ENCODE peak calls at places on chromosomes 4 and X, in six cellular contexts. R is NB4, K is neuronal stem cell, E is stomach, W is mesenchymal stem cell, T is OCI-LY7. J is an unnamed sample.

GRCh38 chr4:123088521-123088920 is 166.1 kb upstream of the NUDT6 start:
- DNase-seq in R (peak; percentile 41), K (no peak), E (no peak), W (no peak), T (no peak), J (no peak)

GRCh38 chrX:18873189-18873791 is 110.6 kb downstream of the PHKA2 start:
- DNase-seq in R (no peak), K (no peak), E (no peak), W (peak; percentile 75), T (no peak), J (no peak)

GRCh38 chr4:112075129-112075753 is 70.0 kb upstream of the FAM241A start:
- DNase-seq in R (peak; percentile 55), K (peak; percentile 32), E (no peak), W (peak; percentile 71), T (peak; percentile 68), J (peak; percentile 51)

GRCh38 chrX:13059676-13060499 is 15.5 kb upstream of the FAM9C start:
- DNase-seq in R (peak; percentile 66), K (no peak), E (no peak), W (peak; percentile 78), T (no peak), J (no peak)

GRCh38 chr4:108555701-108556100 is 64.7 kb upstream of the RPL34 start:
- DNase-seq in R (no peak), K (no peak), E (no peak), W (no peak), T (no peak), J (no peak)

GRCh38 chr4:145920205-145920604 is 18.4 kb downstream of the ZNF827 start:
- DNase-seq in R (no peak), K (no peak), E (no peak), W (peak; percentile 57), T (no peak), J (no peak)

GRCh38 chrX:103831803-103832544 is at the start of gene RAB9B:
- DNase-seq in R (peak; percentile 7), K (peak; percentile 33), E (peak; percentile 31), W (peak; percentile 32), T (no peak), J (peak; percentile 82)

GRCh38 chr4:7677799-7678301 is 243.1 kb upstream of the PSAPL1 start:
- DNase-seq in R (no peak), K (no peak), E (no peak), W (no peak), T (no peak), J (peak; percentile 61)

GRCh38 chrX:47235691-47236103 is 2.9 kb downstream of the USP11 start:
- DNase-seq in R (no peak), K (no peak), E (no peak), W (peak; percentile 86), T (no peak), J (no peak)

GRCh38 chr4:118920247-118920646 is 31.6 kb downstream of the SYNPO2 start:
- DNase-seq in R (peak; percentile 33), K (no peak), E (no peak), W (no peak), T (no peak), J (no peak)

GRCh38 chr4:38371391-38371851 is 292.6 kb upstream of the KLF3 start:
- DNase-seq in R (no peak), K (no peak), E (no peak), W (peak; percentile 86), T (no peak), J (no peak)

GRCh38 chr4:104901438-104901837 is 245.2 kb upstream of the TET2 start:
- DNase-seq in R (peak; percentile 30), K (no peak), E (no peak), W (no peak), T (no peak), J (peak; percentile 19)
- H3K4me3 ChIP-seq in R (no peak overlapping the region), K (no peak overlapping the region), E (no peak overlapping the region), W (no peak overlapping the region), T (no peak overlapping the region), J (no peak overlapping the region)

GRCh38 chr4:964346-965025 is 8.9 kb downstream of the DGKQ start:
- DNase-seq in R (no peak), K (no peak), E (no peak), W (no peak), T (no peak), J (no peak)

GRCh38 chr4:965766-966134 is 7.6 kb downstream of the DGKQ start:
- DNase-seq in R (no peak), K (no peak), E (no peak), W (no peak), T (no peak), J (no peak)

GRCh38 chr4:963276-964225 is 9.8 kb downstream of the DGKQ start:
- DNase-seq in R (no peak), K (no peak), E (no peak), W (no peak), T (no peak), J (no peak)

GRCh38 chr4:966266-967112 is 6.9 kb downstream of the DGKQ start:
- DNase-seq in R (no peak), K (no peak), E (no peak), W (no peak), T (no peak), J (no peak)

GRCh38 chr4:965048-965765 is 8.2 kb downstream of the DGKQ start:
- DNase-seq in R (no peak), K (no peak), E (no peak), W (no peak), T (no peak), J (no peak)
- H3K4me3 ChIP-seq in R (no peak overlapping the region), K (no peak overlapping the region), E (no peak overlapping the region), W (no peak overlapping the region), T (no peak overlapping the region), J (no peak overlapping the region)

GRCh38 chrX:24282381-24283121 is 31.3 kb downstream of the SUPT20HL2 start:
- DNase-seq in R (no peak), K (no peak), E (no peak), W (peak; percentile 27), T (peak; percentile 11), J (peak; percentile 10)
- H3K4me3 ChIP-seq in R (no peak overlapping the region), K (no peak overlapping the region), E (no peak overlapping the region), W (no peak overlapping the region), T (no peak overlapping the region), J (no peak overlapping the region)

GRCh38 chr4:86497980-86498379 is 96.1 kb upstream of the PTPN13 start:
- DNase-seq in R (no peak), K (no peak), E (no peak), W (peak; percentile 27), T (no peak), J (no peak)
- H3K4me3 ChIP-seq in R (no peak overlapping the region), K (no peak overlapping the region), E (no peak overlapping the region), W (no peak overlapping the region), T (no peak overlapping the region), J (no peak overlapping the region)

GRCh38 chr4:154490261-154490588 is 1.4 kb downstream of the DCHS2 start:
- DNase-seq in R (no peak), K (peak; percentile 15), E (no peak), W (no peak), T (no peak), J (peak; percentile 60)

GRCh38 chr4:154489558-154490260 is 1.9 kb downstream of the DCHS2 start:
- DNase-seq in R (no peak), K (no peak), E (no peak), W (no peak), T (no peak), J (no peak)

GRCh38 chr4:154491341-154491679 is 289 bp downstream of the DCHS2 start:
- DNase-seq in R (no peak), K (no peak), E (no peak), W (peak; percentile 44), T (no peak), J (no peak)

GRCh38 chr4:154491731-154492249 is at the start of gene DCHS2:
- DNase-seq in R (no peak), K (peak; percentile 37), E (no peak), W (no peak), T (no peak), J (peak; percentile 84)

DNA sequence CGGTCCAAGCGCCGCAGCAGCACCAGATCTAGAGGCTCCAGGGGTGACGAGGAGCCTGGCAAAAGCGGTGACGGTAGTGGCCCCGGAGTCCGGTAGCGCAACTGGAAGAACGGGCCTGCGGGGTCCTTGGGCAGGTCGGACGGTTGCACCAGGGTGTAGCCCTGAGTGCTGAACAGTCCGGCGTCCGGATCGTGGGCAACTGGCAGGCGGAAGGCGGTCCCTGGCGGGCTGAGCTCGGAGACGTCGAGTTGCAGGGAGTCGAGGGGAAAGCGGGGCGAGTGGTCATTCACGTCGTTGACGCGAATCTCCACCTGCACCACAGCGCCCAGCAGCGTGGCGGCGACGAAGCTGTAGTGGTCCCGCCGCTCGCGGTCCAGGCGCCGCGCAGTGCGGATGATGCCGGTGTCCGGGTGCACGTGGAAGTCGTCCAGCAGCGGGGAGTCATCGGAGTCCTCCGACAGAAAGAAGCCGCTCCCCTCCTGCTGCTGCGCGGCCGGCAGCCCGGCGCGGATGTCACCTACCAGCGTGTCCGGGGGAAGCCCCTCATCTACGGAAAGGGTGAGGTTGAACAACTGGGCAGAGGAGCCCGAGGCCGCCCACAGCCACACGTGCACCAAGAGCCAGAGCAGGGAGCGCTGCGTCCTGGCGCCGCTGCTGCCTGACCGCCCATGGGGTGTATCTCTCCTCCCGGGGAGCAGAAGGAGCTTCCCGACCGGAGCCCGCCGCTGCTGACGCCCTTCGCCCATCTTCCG is 834 bp downstream of the DCHS2 start:
- DNase-seq in R (no peak), K (no peak), E (no peak), W (no peak), T (no peak), J (peak; percentile 73)
- H3K4me3 ChIP-seq in R (no peak overlapping the region), K (peak overlapping the region; percentile 83), E (peak overlapping the region; percentile 41), W (no peak overlapping the region), T (no peak overlapping the region), J (peak overlapping the region; percentile 48)

GRCh38 chrX:155026727-155027508 is at the start of gene FUNDC2:
- DNase-seq in R (peak; percentile 95), K (peak; percentile 81), E (peak; percentile 93), W (peak; percentile 95), T (peak; percentile 93), J (peak; percentile 88)

GRCh38 chrX:155028192-155028591 is 1.5 kb downstream of the FUNDC2 start:
- DNase-seq in R (peak; percentile 41), K (no peak), E (no peak), W (no peak), T (peak; percentile 30), J (no peak)

GRCh38 chrX:155026420-155026726 is 271 bp upstream of the FUNDC2 start:
- DNase-seq in R (no peak), K (no peak), E (no peak), W (no peak), T (no peak), J (no peak)

GRCh38 chrX:155027509-155028066 is 944 bp downstream of the FUNDC2 start:
- DNase-seq in R (peak; percentile 75), K (no peak), E (no peak), W (peak; percentile 88), T (peak; percentile 33), J (no peak)

GRCh38 chrX:155028749-155029360 is 2.2 kb downstream of the FUNDC2 start:
- DNase-seq in R (peak; percentile 25), K (no peak), E (no peak), W (peak; percentile 73), T (no peak), J (no peak)
- H3K4me3 ChIP-seq in R (peak overlapping the region; percentile 89), K (no peak overlapping the region), E (no peak overlapping the region), W (no peak overlapping the region), T (peak overlapping the region; percentile 93), J (no peak overlapping the region)

GRCh38 chrX:71195959-71196727 is 26.9 kb upstream of the GJB1 start:
- DNase-seq in R (peak; percentile 15), K (no peak), E (no peak), W (no peak), T (peak; percentile 33), J (peak; percentile 56)

GRCh38 chrX:71199252-71199651 is 23.8 kb upstream of the GJB1 start:
- DNase-seq in R (no peak), K (no peak), E (no peak), W (no peak), T (no peak), J (no peak)

GRCh38 chrX:71198066-71198465 is 25.0 kb upstream of the GJB1 start:
- DNase-seq in R (peak; percentile 79), K (no peak), E (no peak), W (no peak), T (peak; percentile 72), J (no peak)
- H3K4me3 ChIP-seq in R (peak overlapping the region; percentile 87), K (no peak overlapping the region), E (peak overlapping the region; percentile 4), W (no peak overlapping the region), T (peak overlapping the region; percentile 93), J (no peak overlapping the region)